ENCODE peak calls at places on chromosomes 5 and 9, in eight cellular contexts. U, S, P, X, R, E, J and N are unnamed samples.

GRCh38 chr9:6049798-6050197 is 34.4 kb upstream of the RANBP6 start:
- DNase-seq in R (no peak), P (no peak), U (peak; percentile 60), S (peak; percentile 48), E (peak; percentile 25), J (no peak), X (peak; percentile 48), N (peak; percentile 30)

GRCh38 chr9:6054280-6055099 is 39.1 kb upstream of the RANBP6 start:
- DNase-seq in S (peak; percentile 53), P (peak; percentile 56), R (peak; percentile 18), X (peak; percentile 73), U (peak; percentile 73), E (peak; percentile 63), J (peak; percentile 54), N (peak; percentile 68)

GRCh38 chr5:172494630-172495505 is 40.5 kb upstream of the SH3PXD2B start:
- DNase-seq in U (no peak), R (no peak), X (no peak), P (no peak), E (no peak), J (no peak), S (no peak), N (no peak)

GRCh38 chr5:52804359-52804758 is 16.6 kb downstream of the ITGA1 start:
- DNase-seq in P (no peak), S (no peak), U (no peak), R (no peak), E (no peak), X (no peak), J (no peak), N (no peak)

GRCh38 chr9:33814816-33815215 is 2.1 kb upstream of the UBE2R2 start:
- DNase-seq in S (no peak), P (no peak), R (no peak), X (no peak), J (no peak), E (no peak), U (no peak), N (no peak)

GRCh38 chr5:133533541-133533940 is 78.8 kb downstream of the FSTL4 start:
- DNase-seq in R (no peak), X (no peak), J (no peak), U (no peak), S (no peak), E (no peak), P (no peak), N (no peak)

GRCh38 chr9:124008855-124009834 is 2.4 kb upstream of the LHX2 start:
- DNase-seq in E (no peak), R (no peak), S (no peak), P (no peak), U (no peak), J (no peak), X (no peak), N (no peak)

GRCh38 chr5:32734822-32735378 is 23.8 kb downstream of the NPR3 start:
- DNase-seq in U (no peak), E (no peak), S (no peak), J (no peak), P (no peak), R (no peak), X (no peak), N (no peak)

GRCh38 chr9:91212592-91213243 is 149.0 kb downstream of the AUH start:
- DNase-seq in P (no peak), X (no peak), E (no peak), U (no peak), J (no peak), R (no peak), S (no peak), N (no peak)

GRCh38 chr5:107072967-107073366 is 597.8 kb downstream of the EFNA5 start:
- DNase-seq in U (no peak), P (no peak), J (no peak), E (no peak), R (no peak), X (no peak), S (no peak), N (no peak)

GRCh38 chr9:78369644-78370219 is 72.8 kb downstream of the PSAT1 start:
- DNase-seq in R (peak; percentile 75), U (peak; percentile 69), P (peak; percentile 65), J (peak; percentile 43), S (peak; percentile 70), E (peak; percentile 64), X (peak; percentile 78), N (peak; percentile 68)